ENCODE peak calls at places on chromosomes 3 and 15, in ten cellular contexts. One of them, this sample, is unnamed.

GRCh38 chr3:172256101-172256687 is 192.1 kb downstream of the GHSR start:
- DNase-seq in HFF-Myc: no peak
- DNase-seq in stimulated activated CD4-positive, alpha-beta T cell treated with anti-CD3 and anti-CD28 coated beads, Interleukin-4, amount 100 ng/mL, for 4 hours: no peak
- DNase-seq in fibroblast of pulmonary artery: peak
- DNase-seq in WTC11: no peak
- DNase-seq in naive thymus-derived CD8-positive, alpha-beta T cell: no peak
- DNase-seq in mucosa of descending colon: no peak
- DNase-seq in AG04449: peak
- DNase-seq in mesothelial cell of epicardium: no peak
- DNase-seq in NCI-H526 treated with DMSO at 0.1 percent for 48 hours: no peak
- DNase-seq in this sample: no peak

GRCh38 chr3:141370065-141370533 is 1.8 kb downstream of the ZBTB38 start:
- DNase-seq in HFF-Myc: peak
- DNase-seq in stimulated activated CD4-positive, alpha-beta T cell treated with anti-CD3 and anti-CD28 coated beads, Interleukin-4, amount 100 ng/mL, for 4 hours: peak
- DNase-seq in fibroblast of pulmonary artery: peak
- DNase-seq in WTC11: peak
- DNase-seq in naive thymus-derived CD8-positive, alpha-beta T cell: peak
- DNase-seq in mucosa of descending colon: no peak
- DNase-seq in AG04449: no peak
- DNase-seq in mesothelial cell of epicardium: no peak
- DNase-seq in NCI-H526 treated with DMSO at 0.1 percent for 48 hours: peak
- DNase-seq in this sample: peak

GRCh38 chr3:81968628-81969027 is 207.2 kb upstream of the GBE1 start:
- DNase-seq in HFF-Myc: no peak
- DNase-seq in stimulated activated CD4-positive, alpha-beta T cell treated with anti-CD3 and anti-CD28 coated beads, Interleukin-4, amount 100 ng/mL, for 4 hours: no peak
- DNase-seq in fibroblast of pulmonary artery: no peak
- DNase-seq in WTC11: no peak
- DNase-seq in naive thymus-derived CD8-positive, alpha-beta T cell: no peak
- DNase-seq in mucosa of descending colon: no peak
- DNase-seq in AG04449: no peak
- DNase-seq in mesothelial cell of epicardium: no peak
- DNase-seq in NCI-H526 treated with DMSO at 0.1 percent for 48 hours: no peak
- DNase-seq in this sample: no peak

GRCh38 chr15:71341811-71342550 is 226.7 kb downstream of the THSD4 start:
- DNase-seq in HFF-Myc: no peak
- DNase-seq in stimulated activated CD4-positive, alpha-beta T cell treated with anti-CD3 and anti-CD28 coated beads, Interleukin-4, amount 100 ng/mL, for 4 hours: no peak
- DNase-seq in fibroblast of pulmonary artery: no peak
- DNase-seq in WTC11: no peak
- DNase-seq in naive thymus-derived CD8-positive, alpha-beta T cell: no peak
- DNase-seq in mucosa of descending colon: no peak
- DNase-seq in AG04449: no peak
- DNase-seq in mesothelial cell of epicardium: no peak
- DNase-seq in NCI-H526 treated with DMSO at 0.1 percent for 48 hours: no peak
- DNase-seq in this sample: no peak

GRCh38 chr15:99987119-99987506 is 253.9 kb upstream of the LYSMD4 start:
- DNase-seq in HFF-Myc: no peak
- DNase-seq in stimulated activated CD4-positive, alpha-beta T cell treated with anti-CD3 and anti-CD28 coated beads, Interleukin-4, amount 100 ng/mL, for 4 hours: no peak
- DNase-seq in fibroblast of pulmonary artery: no peak
- DNase-seq in WTC11: no peak
- DNase-seq in naive thymus-derived CD8-positive, alpha-beta T cell: no peak
- DNase-seq in mucosa of descending colon: no peak
- DNase-seq in AG04449: no peak
- DNase-seq in mesothelial cell of epicardium: no peak
- DNase-seq in NCI-H526 treated with DMSO at 0.1 percent for 48 hours: no peak
- DNase-seq in this sample: no peak

GRCh38 chr3:74303711-74304110 is 310.7 kb downstream of the CNTN3 start:
- DNase-seq in HFF-Myc: no peak
- DNase-seq in stimulated activated CD4-positive, alpha-beta T cell treated with anti-CD3 and anti-CD28 coated beads, Interleukin-4, amount 100 ng/mL, for 4 hours: no peak
- DNase-seq in fibroblast of pulmonary artery: no peak
- DNase-seq in WTC11: no peak
- DNase-seq in naive thymus-derived CD8-positive, alpha-beta T cell: no peak
- DNase-seq in mucosa of descending colon: no peak
- DNase-seq in AG04449: no peak
- DNase-seq in mesothelial cell of epicardium: no peak
- DNase-seq in NCI-H526 treated with DMSO at 0.1 percent for 48 hours: no peak
- DNase-seq in this sample: no peak

GRCh38 chr15:56124391-56124790 is 119.3 kb downstream of the RFX7 start:
- DNase-seq in HFF-Myc: no peak
- DNase-seq in stimulated activated CD4-positive, alpha-beta T cell treated with anti-CD3 and anti-CD28 coated beads, Interleukin-4, amount 100 ng/mL, for 4 hours: no peak
- DNase-seq in fibroblast of pulmonary artery: no peak
- DNase-seq in WTC11: no peak
- DNase-seq in naive thymus-derived CD8-positive, alpha-beta T cell: no peak
- DNase-seq in mucosa of descending colon: no peak
- DNase-seq in AG04449: no peak
- DNase-seq in mesothelial cell of epicardium: no peak
- DNase-seq in NCI-H526 treated with DMSO at 0.1 percent for 48 hours: no peak
- DNase-seq in this sample: no peak

GRCh38 chr3:59886790-59887189 is 837.0 kb upstream of the CFAP20DC start:
- DNase-seq in HFF-Myc: no peak
- DNase-seq in stimulated activated CD4-positive, alpha-beta T cell treated with anti-CD3 and anti-CD28 coated beads, Interleukin-4, amount 100 ng/mL, for 4 hours: no peak
- DNase-seq in fibroblast of pulmonary artery: no peak
- DNase-seq in WTC11: no peak
- DNase-seq in naive thymus-derived CD8-positive, alpha-beta T cell: no peak
- DNase-seq in mucosa of descending colon: no peak
- DNase-seq in AG04449: no peak
- DNase-seq in mesothelial cell of epicardium: no peak
- DNase-seq in NCI-H526 treated with DMSO at 0.1 percent for 48 hours: no peak
- DNase-seq in this sample: no peak

GRCh38 chr15:58471341-58471740 is 39.5 kb downstream of the LIPC start:
- DNase-seq in HFF-Myc: no peak
- DNase-seq in stimulated activated CD4-positive, alpha-beta T cell treated with anti-CD3 and anti-CD28 coated beads, Interleukin-4, amount 100 ng/mL, for 4 hours: no peak
- DNase-seq in fibroblast of pulmonary artery: no peak
- DNase-seq in WTC11: no peak
- DNase-seq in naive thymus-derived CD8-positive, alpha-beta T cell: no peak
- DNase-seq in mucosa of descending colon: no peak
- DNase-seq in AG04449: no peak
- DNase-seq in mesothelial cell of epicardium: no peak
- DNase-seq in NCI-H526 treated with DMSO at 0.1 percent for 48 hours: no peak
- DNase-seq in this sample: no peak

GRCh38 chr3:152205097-152205593 is 63.6 kb upstream of the MBNL1 start:
- DNase-seq in HFF-Myc: no peak
- DNase-seq in stimulated activated CD4-positive, alpha-beta T cell treated with anti-CD3 and anti-CD28 coated beads, Interleukin-4, amount 100 ng/mL, for 4 hours: no peak
- DNase-seq in fibroblast of pulmonary artery: no peak
- DNase-seq in WTC11: no peak
- DNase-seq in naive thymus-derived CD8-positive, alpha-beta T cell: peak
- DNase-seq in mucosa of descending colon: no peak
- DNase-seq in AG04449: no peak
- DNase-seq in mesothelial cell of epicardium: no peak
- DNase-seq in NCI-H526 treated with DMSO at 0.1 percent for 48 hours: peak
- DNase-seq in this sample: no peak

GRCh38 chr3:32285910-32286309 is 47.4 kb downstream of the CMTM8 start:
- DNase-seq in HFF-Myc: no peak
- DNase-seq in stimulated activated CD4-positive, alpha-beta T cell treated with anti-CD3 and anti-CD28 coated beads, Interleukin-4, amount 100 ng/mL, for 4 hours: no peak
- DNase-seq in fibroblast of pulmonary artery: no peak
- DNase-seq in WTC11: no peak
- DNase-seq in naive thymus-derived CD8-positive, alpha-beta T cell: no peak
- DNase-seq in mucosa of descending colon: no peak
- DNase-seq in AG04449: no peak
- DNase-seq in mesothelial cell of epicardium: no peak
- DNase-seq in NCI-H526 treated with DMSO at 0.1 percent for 48 hours: no peak
- DNase-seq in this sample: no peak

GRCh38 chr15:40357723-40358491 is at the start of gene DISP2:
- DNase-seq in HFF-Myc: no peak
- DNase-seq in stimulated activated CD4-positive, alpha-beta T cell treated with anti-CD3 and anti-CD28 coated beads, Interleukin-4, amount 100 ng/mL, for 4 hours: peak
- DNase-seq in fibroblast of pulmonary artery: peak
- DNase-seq in WTC11: peak
- DNase-seq in naive thymus-derived CD8-positive, alpha-beta T cell: peak
- DNase-seq in mucosa of descending colon: peak
- DNase-seq in AG04449: no peak
- DNase-seq in mesothelial cell of epicardium: peak
- DNase-seq in NCI-H526 treated with DMSO at 0.1 percent for 48 hours: peak
- DNase-seq in this sample: peak

GRCh38 chr15:60397772-60398445 is at the start of gene ANXA2:
- DNase-seq in HFF-Myc: no peak
- DNase-seq in stimulated activated CD4-positive, alpha-beta T cell treated with anti-CD3 and anti-CD28 coated beads, Interleukin-4, amount 100 ng/mL, for 4 hours: peak
- DNase-seq in fibroblast of pulmonary artery: peak
- DNase-seq in WTC11: peak
- DNase-seq in naive thymus-derived CD8-positive, alpha-beta T cell: peak
- DNase-seq in mucosa of descending colon: peak
- DNase-seq in AG04449: no peak
- DNase-seq in mesothelial cell of epicardium: peak
- DNase-seq in NCI-H526 treated with DMSO at 0.1 percent for 48 hours: no peak
- DNase-seq in this sample: peak

GRCh38 chr15:77819271-77819806 is 186.6 kb upstream of the LINGO1 start:
- DNase-seq in HFF-Myc: no peak
- DNase-seq in stimulated activated CD4-positive, alpha-beta T cell treated with anti-CD3 and anti-CD28 coated beads, Interleukin-4, amount 100 ng/mL, for 4 hours: no peak
- DNase-seq in fibroblast of pulmonary artery: no peak
- DNase-seq in WTC11: peak
- DNase-seq in naive thymus-derived CD8-positive, alpha-beta T cell: no peak
- DNase-seq in mucosa of descending colon: no peak
- DNase-seq in AG04449: no peak
- DNase-seq in mesothelial cell of epicardium: no peak
- DNase-seq in NCI-H526 treated with DMSO at 0.1 percent for 48 hours: no peak
- DNase-seq in this sample: peak

GRCh38 chr15:29099131-29099880 is 170.3 kb downstream of the NSMCE3 start:
- DNase-seq in HFF-Myc: no peak
- DNase-seq in stimulated activated CD4-positive, alpha-beta T cell treated with anti-CD3 and anti-CD28 coated beads, Interleukin-4, amount 100 ng/mL, for 4 hours: no peak
- DNase-seq in fibroblast of pulmonary artery: no peak
- DNase-seq in WTC11: no peak
- DNase-seq in naive thymus-derived CD8-positive, alpha-beta T cell: no peak
- DNase-seq in mucosa of descending colon: no peak
- DNase-seq in AG04449: no peak
- DNase-seq in mesothelial cell of epicardium: no peak
- DNase-seq in NCI-H526 treated with DMSO at 0.1 percent for 48 hours: no peak
- DNase-seq in this sample: no peak

GRCh38 chr3:188659444-188660100 is 505.6 kb downstream of the LPP start:
- DNase-seq in HFF-Myc: no peak
- DNase-seq in stimulated activated CD4-positive, alpha-beta T cell treated with anti-CD3 and anti-CD28 coated beads, Interleukin-4, amount 100 ng/mL, for 4 hours: no peak
- DNase-seq in fibroblast of pulmonary artery: peak
- DNase-seq in WTC11: no peak
- DNase-seq in naive thymus-derived CD8-positive, alpha-beta T cell: no peak
- DNase-seq in mucosa of descending colon: no peak
- DNase-seq in AG04449: no peak
- DNase-seq in mesothelial cell of epicardium: no peak
- DNase-seq in NCI-H526 treated with DMSO at 0.1 percent for 48 hours: no peak
- DNase-seq in this sample: no peak